ENCODE peak calls at places on chromosome 1, in eight cellular contexts. S, Z, M, G, I, W, V and H are unnamed samples.

GRCh38 chr1:112995890-112996289 is 39.9 kb upstream of the SLC16A1 start:
- DNase-seq in S (no peak), Z (no peak), M (no peak), G (no peak), I (no peak), W (no peak), V (no peak), H (peak; percentile 19)

GRCh38 chr1:236035681-236036101 is 29.2 kb downstream of the NID1 start:
- DNase-seq in S (no peak), Z (no peak), M (no peak), G (no peak), I (no peak), W (no peak), V (no peak), H (no peak)

GRCh38 chr1:202117898-202118371 is 4.8 kb upstream of the GPR37L1 start:
- DNase-seq in S (no peak), Z (peak; percentile 42), M (no peak), G (no peak), I (no peak), W (no peak), V (no peak), H (no peak)

GRCh38 chr1:203548917-203549708 is 55.2 kb downstream of the OPTC start:
- DNase-seq in S (no peak), Z (no peak), M (no peak), G (peak; percentile 32), I (no peak), W (no peak), V (no peak), H (no peak)

GRCh38 chr1:36605942-36606690 is 123.4 kb upstream of the CSF3R start:
- DNase-seq in S (no peak), Z (no peak), M (no peak), G (no peak), I (no peak), W (no peak), V (no peak), H (no peak)

GRCh38 chr1:156082111-156083091 is at the start of gene MEX3A:
- DNase-seq in S (no peak), Z (peak; percentile 80), M (peak; percentile 67), G (peak; percentile 99), I (no peak), W (peak; percentile 76), V (peak; percentile 72), H (no peak)

GRCh38 chr1:86259390-86259789 is 102.8 kb upstream of the COL24A1 start:
- DNase-seq in S (no peak), Z (no peak), M (no peak), G (no peak), I (no peak), W (no peak), V (no peak), H (no peak)

GRCh38 chr1:3786468-3787346 is 9.6 kb downstream of the LRRC47 start:
- DNase-seq in S (no peak), Z (no peak), M (no peak), G (no peak), I (no peak), W (no peak), V (no peak), H (no peak)

GRCh38 chr1:39657923-39658485 is 13.9 kb downstream of the NT5C1A start:
- DNase-seq in S (peak; percentile 41), Z (peak; percentile 68), M (peak; percentile 19), G (peak; percentile 81), I (no peak), W (peak; percentile 80), V (peak; percentile 64), H (no peak)

GRCh38 chr1:68000191-68000590 is 50.2 kb downstream of the DIRAS3 start:
- DNase-seq in S (no peak), Z (no peak), M (no peak), G (no peak), I (no peak), W (no peak), V (no peak), H (no peak)

GRCh38 chr1:64403331-64403730 is 66.6 kb upstream of the CACHD1 start:
- DNase-seq in S (no peak), Z (no peak), M (no peak), G (no peak), I (no peak), W (no peak), V (no peak), H (no peak)

DNA sequence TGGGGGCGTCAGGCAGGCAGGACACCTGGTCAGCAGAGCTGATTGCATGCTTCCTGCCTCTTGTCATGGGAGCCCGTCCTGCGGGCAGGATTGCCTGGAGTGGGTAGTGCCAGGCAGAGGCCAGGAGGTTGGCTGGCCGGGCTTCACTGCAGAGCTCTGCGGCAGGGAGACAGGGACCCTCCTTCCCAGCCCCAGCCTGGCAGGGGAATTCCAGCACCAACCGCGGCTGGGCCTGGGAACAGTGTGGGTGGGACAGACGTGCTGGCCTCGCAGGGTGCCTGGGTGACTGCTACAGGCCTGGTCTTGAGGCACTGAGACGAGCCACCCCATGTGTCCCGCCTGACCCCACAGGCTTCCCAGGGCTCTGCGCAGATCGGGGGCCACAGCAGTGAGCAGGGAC is 70.6 kb downstream of the MORN1 start:
- DNase-seq in S (no peak), Z (no peak), M (no peak), G (no peak), I (no peak), W (no peak), V (no peak), H (no peak)
- TF ChIP-seq CTCF in S (no peak), Z (no peak), M (no peak), G (no peak), I (no peak), W (no peak), V (no peak), H (no peak)

GRCh38 chr1:109687641-109688499 is at the start of gene GSTM1:
- DNase-seq in S (no peak), Z (peak; percentile 83), M (no peak), G (no peak), I (peak; percentile 80), W (no peak), V (no peak), H (peak; percentile 19)
- TF ChIP-seq CTCF in S (no peak), Z (peak; percentile 25), M (no peak), G (no peak), I (no peak), W (no peak), V (peak; percentile 55), H (peak; percentile 32)

GRCh38 chr1:167509587-167509986 is 8.7 kb downstream of the CD247 start:
- DNase-seq in S (no peak), Z (no peak), M (no peak), G (no peak), I (no peak), W (no peak), V (no peak), H (no peak)

GRCh38 chr1:167510244-167510643 is 8.1 kb downstream of the CD247 start:
- DNase-seq in S (no peak), Z (no peak), M (no peak), G (no peak), I (no peak), W (no peak), V (no peak), H (no peak)

GRCh38 chr1:167512262-167512661 is 6.1 kb downstream of the CD247 start:
- DNase-seq in S (no peak), Z (no peak), M (no peak), G (no peak), I (no peak), W (no peak), V (no peak), H (no peak)

GRCh38 chr1:167511374-167511986 is 6.8 kb downstream of the CD247 start:
- DNase-seq in S (no peak), Z (no peak), M (no peak), G (no peak), I (no peak), W (no peak), V (no peak), H (no peak)

GRCh38 chr1:167510880-167511279 is 7.4 kb downstream of the CD247 start:
- DNase-seq in S (no peak), Z (no peak), M (no peak), G (no peak), I (no peak), W (no peak), V (no peak), H (no peak)
- TF ChIP-seq CTCF in S (no peak), Z (no peak), M (no peak), G (no peak), I (no peak), W (no peak), V (no peak), H (no peak)

DNA sequence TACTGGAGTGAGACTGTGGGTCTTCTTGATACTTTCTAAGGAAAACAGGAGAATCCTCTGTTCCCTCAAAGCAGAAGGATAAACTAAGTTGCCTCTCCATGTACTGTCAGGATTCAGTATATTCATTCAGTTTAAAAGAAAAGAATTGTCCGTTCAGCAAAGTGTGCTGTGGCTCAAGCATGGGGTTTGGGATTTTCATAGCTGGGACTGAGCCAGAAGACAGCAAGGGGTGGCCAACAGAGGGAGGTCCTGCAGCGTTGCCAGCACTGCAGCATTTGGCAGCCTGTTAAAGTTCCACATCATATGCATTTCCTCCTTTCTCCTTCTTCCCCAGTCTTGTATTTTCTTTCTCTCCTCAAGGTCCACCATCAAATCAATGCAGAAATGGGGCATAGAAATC is 75.1 kb downstream of the DTL start:
- DNase-seq in S (no peak), Z (no peak), M (no peak), G (no peak), I (no peak), W (no peak), V (no peak), H (no peak)
- TF ChIP-seq CTCF in S (no peak), Z (no peak), M (no peak), G (no peak), I (no peak), W (no peak), V (no peak), H (peak; percentile 58)

GRCh38 chr1:229430761-229431269 is 3.1 kb downstream of the ACTA1 start:
- DNase-seq in S (no peak), Z (peak; percentile 40), M (no peak), G (peak; percentile 89), I (no peak), W (no peak), V (no peak), H (no peak)
- TF ChIP-seq CTCF in S (no peak), Z (no peak), M (no peak), G (no peak), I (no peak), W (no peak), V (no peak), H (peak; percentile 14)

GRCh38 chr1:205440476-205441317 is 15.1 kb downstream of the BLACAT1 start:
- DNase-seq in S (no peak), Z (peak; percentile 89), M (peak; percentile 56), G (peak; percentile 53), I (no peak), W (peak; percentile 68), V (peak; percentile 75), H (peak; percentile 52)

GRCh38 chr1:205436776-205437485 is 15.1 kb upstream of the LEMD1 start:
- DNase-seq in S (no peak), Z (no peak), M (no peak), G (no peak), I (no peak), W (no peak), V (no peak), H (no peak)

GRCh38 chr1:205440121-205440475 is 15.7 kb downstream of the BLACAT1 start:
- DNase-seq in S (no peak), Z (no peak), M (no peak), G (no peak), I (no peak), W (no peak), V (no peak), H (no peak)

GRCh38 chr1:205437570-205437969 is 15.7 kb upstream of the LEMD1 start:
- DNase-seq in S (no peak), Z (no peak), M (no peak), G (no peak), I (no peak), W (no peak), V (no peak), H (no peak)

GRCh38 chr1:205438213-205439158 is 16.6 kb upstream of the LEMD1 start:
- DNase-seq in S (no peak), Z (peak; percentile 87), M (peak; percentile 70), G (peak; percentile 63), I (no peak), W (peak; percentile 38), V (peak; percentile 83), H (no peak)
- TF ChIP-seq CTCF in S (peak; percentile 60), Z (peak; percentile 71), M (no peak), G (no peak), I (peak; percentile 81), W (peak; percentile 64), V (peak; percentile 22), H (peak; percentile 78)